ENCODE peak calls at places on chromosomes 6 and 20, in seven cellular contexts. J is left ventricle myocardium inferior, C is psoas muscle, F is heart left ventricle, G is GM06990, R is esophagus squamous epithelium, L is thyroid gland. S is an unnamed sample.

GRCh38 chr20:10603378-10603777 is 70.4 kb downstream of the JAG1 start:
- DNase-seq in J (no peak), C (no peak), F (no peak), G (no peak), R (no peak), L (no peak), S (no peak)

GRCh38 chr6:24987439-24987838 is 51.7 kb upstream of the RIPOR2 start:
- DNase-seq in J (no peak), C (no peak), F (no peak), G (no peak), R (no peak), L (no peak), S (no peak)

GRCh38 chr20:57148266-57148665 is 118.2 kb downstream of the BMP7 start:
- DNase-seq in J (no peak), C (no peak), F (no peak), G (no peak), R (no peak), L (peak; percentile 74), S (no peak)

GRCh38 chr20:54048489-54048888 is 21.9 kb downstream of the BCAS1 start:
- DNase-seq in J (no peak), C (no peak), F (no peak), G (no peak), R (no peak), L (no peak), S (no peak)

GRCh38 chr6:112066606-112067005 is 12.7 kb downstream of the CCN6 start:
- DNase-seq in J (no peak), C (no peak), F (no peak), G (no peak), R (no peak), L (no peak), S (no peak)

GRCh38 chr20:12788936-12789335 is 219.8 kb upstream of the SPTLC3 start:
- DNase-seq in J (no peak), C (no peak), F (no peak), G (no peak), R (no peak), L (no peak), S (no peak)

GRCh38 chr6:47098570-47098993 is 56.5 kb upstream of the ADGRF1 start:
- DNase-seq in J (no peak), C (peak; percentile 22), F (no peak), G (no peak), R (no peak), L (no peak), S (no peak)

GRCh38 chr6:108748959-108749358 is 99.3 kb upstream of the ARMC2 start:
- DNase-seq in J (no peak), C (no peak), F (no peak), G (no peak), R (no peak), L (no peak), S (no peak)

GRCh38 chr6:157095084-157095483 is 228.2 kb downstream of the TMEM242 start:
- DNase-seq in J (no peak), C (no peak), F (no peak), G (no peak), R (no peak), L (no peak), S (no peak)

GRCh38 chr6:53846250-53846649 is 51.4 kb downstream of the LRRC1 start:
- DNase-seq in J (no peak), C (no peak), F (peak; percentile 51), G (no peak), R (no peak), L (no peak), S (no peak)

GRCh38 chr20:3068986-3069900 is 2.2 kb upstream of the OXT start:
- DNase-seq in J (no peak), C (no peak), F (no peak), G (no peak), R (no peak), L (no peak), S (no peak)

GRCh38 chr20:40156600-40157307 is 532.3 kb downstream of the MAFB start:
- DNase-seq in J (no peak), C (no peak), F (no peak), G (peak; percentile 42), R (no peak), L (no peak), S (no peak)

GRCh38 chr20:33667245-33668086 is 723 bp downstream of the ACTL10 start:
- DNase-seq in J (peak; percentile 58), C (peak; percentile 80), F (peak; percentile 91), G (peak; percentile 88), R (no peak), L (peak; percentile 80), S (no peak)

GRCh38 chr6:166766769-166767168 is 139.7 kb upstream of the RPS6KA2 start:
- DNase-seq in J (no peak), C (no peak), F (no peak), G (no peak), R (no peak), L (no peak), S (no peak)

GRCh38 chr6:157224957-157225574 is 98.3 kb downstream of the TMEM242 start:
- DNase-seq in J (no peak), C (no peak), F (no peak), G (no peak), R (no peak), L (no peak), S (no peak)

GRCh38 chr6:143000771-143001170 is 55.8 kb upstream of the HIVEP2 start:
- DNase-seq in J (no peak), C (no peak), F (no peak), G (no peak), R (no peak), L (no peak), S (no peak)

GRCh38 chr6:27672113-27672799 is 199.4 kb upstream of the ZNF184 start:
- DNase-seq in J (no peak), C (no peak), F (no peak), G (peak; percentile 80), R (no peak), L (no peak), S (peak; percentile 61)

GRCh38 chr6:79671605-79672266 is 40.6 kb downstream of the SH3BGRL2 start:
- DNase-seq in J (peak; percentile 42), C (peak; percentile 20), F (no peak), G (no peak), R (no peak), L (peak; percentile 92), S (no peak)

GRCh38 chr20:49821850-49822249 is 9.2 kb downstream of the SLC9A8 start:
- DNase-seq in J (no peak), C (no peak), F (no peak), G (no peak), R (no peak), L (peak; percentile 47), S (no peak)

GRCh38 chr20:38032585-38033329 is 499 bp downstream of the TTI1 start:
- DNase-seq in J (no peak), C (no peak), F (peak; percentile 61), G (peak; percentile 6), R (no peak), L (no peak), S (no peak)

DNA sequence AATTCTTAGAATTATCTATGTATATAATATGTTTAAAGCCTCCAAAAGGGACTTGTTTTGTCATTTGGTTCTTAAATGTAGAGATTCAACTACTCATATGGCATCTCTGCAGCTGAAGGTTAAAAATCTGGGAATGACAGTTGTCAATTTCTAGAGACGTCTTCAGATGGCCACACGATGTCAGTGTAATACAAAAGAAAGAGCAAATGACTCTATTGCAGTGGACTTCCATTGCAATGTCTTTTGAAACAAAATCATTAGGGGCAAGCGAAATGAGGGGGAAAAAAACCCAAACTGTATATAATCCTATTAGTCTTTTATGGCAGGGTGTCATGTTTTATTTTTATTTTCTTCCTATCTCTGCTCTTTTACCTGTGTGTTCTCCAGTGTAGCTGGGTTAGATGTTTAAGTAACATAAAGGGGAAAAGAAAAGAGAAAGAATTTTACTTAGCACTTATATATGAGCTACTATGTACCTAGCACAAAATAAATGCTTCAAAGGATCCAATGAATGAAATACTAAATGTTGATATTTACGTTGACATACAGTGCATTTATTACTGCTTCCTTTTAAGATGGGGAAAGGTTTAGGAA is 26.2 kb downstream of the CCN2 start:
- DNase-seq in J (no peak), C (no peak), F (no peak), G (no peak), R (no peak), L (no peak), S (no peak)
- TF ChIP-seq CTCF in J (peak; percentile 74), C (peak; percentile 35), F (peak; percentile 65), G (peak; percentile 41), R (peak; percentile 32), L (peak; percentile 15), S (no peak)

GRCh38 chr6:84569882-84570281 is 194.5 kb downstream of the TBX18 start:
- DNase-seq in J (no peak), C (no peak), F (no peak), G (no peak), R (no peak), L (no peak), S (no peak)

DNA sequence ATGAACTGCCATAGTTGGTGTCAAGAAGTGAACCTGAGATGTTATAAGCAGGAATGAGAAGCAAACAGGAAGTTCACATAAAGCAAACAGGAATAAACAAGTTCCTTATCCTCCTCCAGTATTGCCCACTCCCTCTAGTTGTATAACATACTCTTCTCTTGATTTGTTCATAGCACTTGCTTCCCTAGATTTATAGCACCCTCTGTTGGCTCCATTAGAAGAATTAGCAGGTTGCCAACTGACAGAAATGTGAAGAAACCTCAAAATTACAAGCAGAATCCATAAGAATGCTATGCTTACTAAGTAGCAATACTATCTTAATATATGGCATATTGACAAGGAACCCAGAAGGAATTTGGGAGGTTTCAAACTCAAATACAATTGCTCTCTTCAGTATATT is 195.4 kb downstream of the TBX18 start:
- DNase-seq in J (no peak), C (no peak), F (no peak), G (no peak), R (no peak), L (no peak), S (no peak)
- TF ChIP-seq CTCF in J (peak; percentile 18), C (no peak), F (peak; percentile 19), G (no peak), R (no peak), L (no peak), S (no peak)

GRCh38 chr6:35017461-35018183 is 123.5 kb downstream of the TCP11 start:
- DNase-seq in J (peak; percentile 58), C (peak; percentile 51), F (peak; percentile 73), G (no peak), R (no peak), L (peak; percentile 67), S (no peak)
- TF ChIP-seq CTCF in J (peak; percentile 37), C (no peak), F (no peak), G (no peak), R (no peak), L (no peak), S (no peak)

DNA sequence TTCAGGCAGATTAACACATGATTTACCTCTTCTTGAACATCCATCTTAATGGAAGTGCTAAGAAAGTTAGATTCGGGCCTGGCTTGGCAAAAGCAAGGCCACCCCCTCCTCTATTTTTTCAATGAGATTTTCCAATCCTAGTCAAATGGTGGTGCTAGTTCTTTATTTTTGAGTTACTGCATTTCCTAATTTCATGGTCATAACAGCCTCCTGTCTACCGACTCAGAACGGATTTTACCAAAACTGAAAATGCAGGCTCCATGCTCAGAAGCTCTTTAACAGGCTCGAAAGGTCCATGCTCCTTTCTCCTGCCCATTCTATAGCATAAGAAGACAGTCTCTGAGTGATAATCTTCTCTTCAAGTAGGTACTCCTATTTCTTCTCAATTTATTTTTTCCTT is 117.2 kb upstream of the ESR1 start:
- DNase-seq in J (no peak), C (no peak), F (no peak), G (no peak), R (no peak), L (no peak), S (no peak)
- TF ChIP-seq CTCF in J (no peak), C (no peak), F (peak; percentile 9), G (peak; percentile 23), R (no peak), L (no peak), S (no peak)

S was measured in endothelial cell.